ENCODE peak calls at places on chromosome 15, in seven cellular contexts. D is naive B cell; H is stimulated activated CD4-positive, alpha-beta T cell treated with anti-CD3 and anti-CD28 coated beads, Interleukin-15, amount 100 ng/mL, for 1 hour; Q is psoas muscle; E is SHP77; O is A549; G is AG08396. Z is an unnamed sample.
A peak's percentile ranks its signal among the peaks of the same experiment; 100 is the strongest.

GRCh38 chr15:28098766-28099554 is at the start of gene OCA2:
- DNase-seq in O (peak; percentile 40), E (no peak), G (peak; percentile 74), Q (peak; percentile 77), D (peak; percentile 54), H (peak; percentile 54), Z (peak; percentile 86)

GRCh38 chr15:78392430-78392829 is 45.6 kb upstream of the IREB2 start:
- DNase-seq in D (no peak), G (no peak), E (peak; percentile 33), O (no peak), H (no peak), Q (no peak), Z (no peak)

GRCh38 chr15:83658406-83658805 is 4.5 kb downstream of the ADAMTSL3 start:
- DNase-seq in G (no peak), O (no peak), D (no peak), E (no peak), Q (peak; percentile 61), H (no peak), Z (no peak)

GRCh38 chr15:27165590-27165989 is 194.6 kb downstream of the GABRG3 start:
- DNase-seq in O (no peak), E (no peak), H (no peak), G (no peak), Q (no peak), D (no peak), Z (no peak)

GRCh38 chr15:73114064-73114463 is 61.8 kb downstream of the NEO1 start:
- DNase-seq in Q (no peak), O (no peak), H (no peak), G (no peak), E (no peak), D (no peak), Z (no peak)

GRCh38 chr15:31342781-31343626 is 16.4 kb downstream of the KLF13 start:
- DNase-seq in E (no peak), H (no peak), Q (no peak), O (no peak), G (no peak), D (no peak), Z (no peak)

GRCh38 chr15:59437473-59437776 is 561 bp upstream of the FAM81A start:
- DNase-seq in D (no peak), E (no peak), H (no peak), O (no peak), Q (no peak), G (no peak), Z (no peak)

GRCh38 chr15:46280753-46281521 is 646.1 kb downstream of the SQOR start:
- DNase-seq in G (no peak), H (no peak), Q (no peak), D (no peak), E (no peak), O (no peak), Z (peak; percentile 31)

GRCh38 chr15:78992416-78993256 is 47.8 kb upstream of the CTSH start:
- DNase-seq in H (no peak), D (no peak), O (no peak), E (no peak), G (no peak), Q (no peak), Z (no peak)

GRCh38 chr15:100703032-100703578 is 100.7 kb downstream of the ASB7 start:
- DNase-seq in E (no peak), D (no peak), H (no peak), O (no peak), Q (no peak), G (no peak), Z (peak; percentile 19)

GRCh38 chr15:69929905-69930630 is 167.6 kb downstream of the TLE3 start:
- DNase-seq in H (no peak), G (no peak), E (no peak), D (no peak), O (no peak), Q (no peak), Z (no peak)

GRCh38 chr15:70251246-70251990 is 153.7 kb upstream of the TLE3 start:
- DNase-seq in O (no peak), G (no peak), D (no peak), H (no peak), E (no peak), Q (peak; percentile 28), Z (no peak)

GRCh38 chr15:88398011-88398410 is 69.2 kb downstream of the MRPL46 start:
- DNase-seq in G (no peak), D (no peak), H (no peak), Q (no peak), O (no peak), E (no peak), Z (no peak)

GRCh38 chr15:72118400-72118978 is at the start of gene SENP8:
- DNase-seq in Q (no peak), G (peak; percentile 81), D (no peak), E (no peak), H (no peak), O (peak; percentile 87), Z (no peak)